ENCODE peak calls at places on chromosome 3, in six cellular contexts. S, T, F, W, G and E are unnamed samples.

GRCh38 chr3:21729888-21730459 is 21.0 kb downstream of the ZNF385D start:
- DNase-seq in S (no peak), T (no peak), F (no peak), W (no peak), G (no peak), E (no peak)

GRCh38 chr3:62370112-62371031 is 3.0 kb downstream of the FEZF2 start:
- DNase-seq in S (no peak), T (no peak), F (no peak), W (no peak), G (no peak), E (no peak)

GRCh38 chr3:150757364-150757763 is 5.6 kb downstream of the SIAH2 start:
- DNase-seq in S (no peak), T (no peak), F (no peak), W (no peak), G (no peak), E (no peak)

GRCh38 chr3:31858439-31858838 is 122.6 kb downstream of the OSBPL10 start:
- DNase-seq in S (no peak), T (no peak), F (peak; percentile 12), W (no peak), G (no peak), E (no peak)

GRCh38 chr3:121574449-121574848 is 6.7 kb downstream of the ARGFX start:
- DNase-seq in S (no peak), T (peak; percentile 58), F (peak; percentile 65), W (no peak), G (no peak), E (no peak)

GRCh38 chr3:123409443-123410148 is 39.3 kb downstream of the ADCY5 start:
- DNase-seq in S (no peak), T (no peak), F (peak; percentile 45), W (peak; percentile 64), G (no peak), E (no peak)

GRCh38 chr3:142285057-142285666 is 59.8 kb upstream of the GK5 start:
- DNase-seq in S (no peak), T (no peak), F (no peak), W (no peak), G (no peak), E (no peak)

GRCh38 chr3:172096881-172097420 is 57.6 kb downstream of the FNDC3B start:
- DNase-seq in S (no peak), T (peak; percentile 62), F (peak; percentile 57), W (no peak), G (no peak), E (no peak)

GRCh38 chr3:124829819-124830554 is 57.2 kb downstream of the ITGB5 start:
- DNase-seq in S (no peak), T (no peak), F (no peak), W (no peak), G (no peak), E (no peak)

GRCh38 chr3:55966566-55966965 is 479.5 kb upstream of the WNT5A start:
- DNase-seq in S (no peak), T (no peak), F (no peak), W (no peak), G (no peak), E (no peak)

GRCh38 chr3:113659996-113660395 is 36.4 kb downstream of the USF3 start:
- DNase-seq in S (no peak), T (no peak), F (no peak), W (no peak), G (no peak), E (no peak)

GRCh38 chr3:96970211-96970610 is 155.8 kb downstream of the EPHA6 start:
- DNase-seq in S (no peak), T (no peak), F (no peak), W (no peak), G (no peak), E (no peak)

GRCh38 chr3:186365202-186365974 is 3.4 kb upstream of the DGKG start:
- DNase-seq in S (peak; percentile 76), T (no peak), F (no peak), W (no peak), G (no peak), E (no peak)

GRCh38 chr3:157856078-157856939 is 249.9 kb downstream of the SHOX2 start:
- DNase-seq in S (no peak), T (no peak), F (no peak), W (no peak), G (no peak), E (no peak)

GRCh38 chr3:58164916-58165821 is 45.6 kb downstream of the DNASE1L3 start:
- DNase-seq in S (no peak), T (peak; percentile 58), F (peak; percentile 55), W (peak; percentile 41), G (no peak), E (no peak)

GRCh38 chr3:142315083-142315482 is 89.7 kb upstream of the GK5 start:
- DNase-seq in S (no peak), T (no peak), F (peak; percentile 63), W (no peak), G (no peak), E (no peak)

GRCh38 chr3:143313598-143314188 is 194.1 kb downstream of the CHST2 start:
- DNase-seq in S (no peak), T (no peak), F (no peak), W (no peak), G (no peak), E (no peak)

GRCh38 chr3:13501527-13501926 is 21.4 kb downstream of the HDAC11 start:
- DNase-seq in S (no peak), T (no peak), F (no peak), W (peak; percentile 29), G (no peak), E (no peak)

GRCh38 chr3:38599886-38600285 is 49.6 kb downstream of the SCN5A start:
- DNase-seq in S (no peak), T (no peak), F (no peak), W (peak; percentile 9), G (no peak), E (no peak)

GRCh38 chr3:176737480-176738147 is 459.7 kb downstream of the TBL1XR1 start:
- DNase-seq in S (no peak), T (no peak), F (no peak), W (no peak), G (no peak), E (no peak)

GRCh38 chr3:39349080-39349479 is 19.6 kb downstream of the CCR8 start:
- DNase-seq in S (no peak), T (no peak), F (no peak), W (no peak), G (no peak), E (no peak)

GRCh38 chr3:106262976-106263375 is 394.2 kb upstream of the CBLB start:
- DNase-seq in S (no peak), T (no peak), F (no peak), W (no peak), G (no peak), E (no peak)

GRCh38 chr3:149291178-149291577 is 42.3 kb downstream of the TM4SF18 start:
- DNase-seq in S (no peak), T (no peak), F (peak; percentile 33), W (no peak), G (no peak), E (no peak)

GRCh38 chr3:49939858-49940666 is at the start of gene RBM6:
- DNase-seq in S (peak; percentile 99), T (peak; percentile 98), F (peak; percentile 98), W (peak; percentile 98), G (peak; percentile 96), E (peak; percentile 96)
- TF ChIP-seq POLR2A in S (no peak), T (no peak), F (peak; percentile 52), W (peak; percentile 91), G (peak; percentile 87), E (peak; percentile 88)

GRCh38 chr3:155184027-155184426 is 103.9 kb downstream of the MME start:
- DNase-seq in S (no peak), T (no peak), F (no peak), W (no peak), G (no peak), E (no peak)
- TF ChIP-seq POLR2A in S (no peak), T (no peak), F (no peak), W (no peak), G (no peak), E (no peak)

DNA sequence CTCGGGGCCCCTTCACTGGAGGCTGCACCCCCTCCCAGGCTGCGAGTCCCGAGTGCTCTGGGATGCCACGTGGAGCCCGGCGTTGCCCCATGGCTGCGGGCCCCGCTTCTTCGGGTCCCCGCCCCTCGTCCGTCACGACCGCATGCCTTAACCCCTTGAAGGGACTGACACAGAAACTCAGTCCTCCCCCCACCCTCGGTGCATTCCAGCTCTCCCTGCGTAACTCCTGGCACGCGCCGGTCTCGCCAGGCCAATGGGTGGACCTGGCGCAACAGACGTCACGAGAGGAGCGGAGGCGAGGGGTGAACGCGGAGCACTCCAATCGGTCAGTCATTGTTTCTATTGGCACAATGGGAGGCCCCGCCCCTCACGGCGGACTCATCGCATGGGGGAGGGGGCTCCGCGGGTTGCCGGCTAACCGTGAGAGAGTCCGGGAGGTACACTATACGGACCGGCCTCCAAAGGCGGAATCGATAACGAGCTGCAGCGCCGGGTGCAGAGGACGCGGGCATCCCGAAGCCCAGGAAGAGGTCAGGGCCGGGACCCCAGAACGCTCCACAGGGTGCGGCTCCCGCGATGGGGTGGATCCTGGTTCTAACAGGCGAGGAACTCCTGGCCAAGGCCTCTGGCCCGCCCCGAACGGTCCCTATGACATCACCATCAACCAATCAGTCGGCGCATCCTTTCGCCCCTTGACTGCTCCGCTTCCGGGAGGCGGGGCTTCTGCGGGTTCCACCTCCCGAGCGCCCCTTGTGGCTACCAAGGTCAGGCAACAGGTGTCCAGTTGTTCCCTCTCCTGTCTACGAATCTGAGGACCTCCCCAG is 1.0 kb upstream of the CELSR3 start:
- DNase-seq in S (peak; percentile 90), T (peak; percentile 89), F (peak; percentile 99), W (peak; percentile 93), G (peak; percentile 88), E (peak; percentile 99)
- TF ChIP-seq POLR2A in S (no peak), T (no peak), F (peak; percentile 64), W (peak; percentile 62), G (peak; percentile 54), E (peak; percentile 69)

GRCh38 chr3:185282696-185283373 is 29.0 kb upstream of the EHHADH start:
- DNase-seq in S (peak; percentile 97), T (peak; percentile 98), F (peak; percentile 94), W (peak; percentile 98), G (peak; percentile 85), E (peak; percentile 71)
- TF ChIP-seq POLR2A in S (no peak), T (no peak), F (peak; percentile 58), W (peak; percentile 75), G (peak; percentile 59), E (peak; percentile 64)

DNA sequence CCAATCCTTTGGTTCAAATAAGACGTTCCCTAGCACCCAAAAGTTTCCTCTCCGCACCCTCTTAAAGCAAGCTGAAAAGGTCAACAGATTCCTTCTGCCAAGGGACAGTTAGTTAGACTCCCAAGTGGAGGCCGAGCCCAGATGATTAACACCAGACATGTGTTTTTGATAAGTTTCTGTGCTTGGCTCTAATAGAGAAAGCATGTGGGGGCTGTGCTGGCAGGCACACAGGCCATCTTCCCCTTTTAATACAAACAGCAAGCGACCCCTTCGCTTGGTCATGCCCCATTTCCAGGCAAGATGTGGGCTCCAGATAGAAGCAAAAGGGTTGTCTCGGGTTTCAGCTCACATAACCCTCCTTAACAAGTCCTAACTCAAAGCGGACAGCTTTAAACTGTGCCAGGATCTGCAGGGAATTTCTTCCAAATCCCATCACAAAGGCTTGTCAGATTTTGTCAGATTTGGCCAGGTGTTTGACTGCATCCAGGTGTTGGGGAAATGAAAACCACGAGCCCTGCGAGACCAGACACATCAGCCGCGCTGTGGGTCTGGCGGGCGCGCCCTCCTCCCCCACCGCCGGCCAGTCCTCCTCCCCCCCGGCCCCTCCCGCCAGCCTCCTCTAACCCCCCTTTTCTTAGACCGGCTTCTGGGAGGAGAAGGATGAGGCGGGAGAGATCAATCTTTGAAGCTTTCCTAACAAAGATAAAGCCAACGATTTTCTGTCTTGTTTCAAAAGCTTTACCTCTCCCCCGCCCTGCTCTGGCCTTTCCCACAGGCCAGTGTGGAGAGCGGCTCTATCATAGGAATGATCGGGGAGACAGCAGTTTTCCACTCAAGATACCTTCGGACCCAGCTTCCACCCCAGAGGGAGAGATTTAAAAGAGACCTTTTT is 3.4 kb downstream of the HES1 start:
- DNase-seq in S (peak; percentile 57), T (no peak), F (peak; percentile 69), W (no peak), G (no peak), E (no peak)
- TF ChIP-seq POLR2A in S (no peak), T (no peak), F (peak; percentile 5), W (no peak), G (no peak), E (no peak)